ENCODE peak calls at places on chromosomes 16 and 17, in five cellular contexts. One of them, this sample, is unnamed.

GRCh38 chr17:28426081-28426519 is 20.1 kb upstream of the SLC46A1 start:
- DNase-seq in GM12878: no peak
- DNase-seq in A549: peak
- DNase-seq in K562: peak
- DNase-seq in SK-N-SH: peak
- DNase-seq in this sample: no peak

GRCh38 chr16:66845791-66846221 is 1.6 kb downstream of the CA7 start:
- DNase-seq in GM12878: no peak
- DNase-seq in A549: no peak
- DNase-seq in K562: no peak
- DNase-seq in SK-N-SH: no peak
- DNase-seq in this sample: no peak

GRCh38 chr16:72203401-72203800 is 31.4 kb upstream of the PMFBP1 start:
- DNase-seq in GM12878: peak
- DNase-seq in A549: no peak
- DNase-seq in K562: no peak
- DNase-seq in SK-N-SH: no peak
- DNase-seq in this sample: peak

GRCh38 chr16:1107731-1108130 is 11.7 kb upstream of the C1QTNF8 start:
- DNase-seq in GM12878: no peak
- DNase-seq in A549: no peak
- DNase-seq in K562: no peak
- DNase-seq in SK-N-SH: no peak
- DNase-seq in this sample: no peak

GRCh38 chr16:879461-879861 is 78.9 kb upstream of the GNG13 start:
- DNase-seq in GM12878: no peak
- DNase-seq in A549: no peak
- DNase-seq in K562: no peak
- DNase-seq in SK-N-SH: no peak
- DNase-seq in this sample: no peak

GRCh38 chr17:48213797-48214196 is 106.2 kb downstream of the SNX11 start:
- DNase-seq in GM12878: no peak
- DNase-seq in A549: no peak
- DNase-seq in K562: no peak
- DNase-seq in SK-N-SH: no peak
- DNase-seq in this sample: no peak

GRCh38 chr17:56325561-56325960 is 172.3 kb downstream of the ANKFN1 start:
- DNase-seq in GM12878: no peak
- DNase-seq in A549: no peak
- DNase-seq in K562: no peak
- DNase-seq in SK-N-SH: no peak
- DNase-seq in this sample: no peak

GRCh38 chr17:76529643-76530488 is 7.6 kb downstream of the CYGB start:
- DNase-seq in GM12878: no peak
- DNase-seq in A549: no peak
- DNase-seq in K562: peak
- DNase-seq in SK-N-SH: peak
- DNase-seq in this sample: peak

GRCh38 chr17:63626551-63627228 is 4.5 kb downstream of the MAP3K3 start:
- DNase-seq in GM12878: no peak
- DNase-seq in A549: no peak
- DNase-seq in K562: no peak
- DNase-seq in SK-N-SH: no peak
- DNase-seq in this sample: peak

GRCh38 chr17:58305626-58306025 is 23.0 kb downstream of the TSPOAP1 start:
- DNase-seq in GM12878: no peak
- DNase-seq in A549: no peak
- DNase-seq in K562: no peak
- DNase-seq in SK-N-SH: no peak
- DNase-seq in this sample: no peak

GRCh38 chr16:15899538-15900100 is 11.2 kb upstream of the CEP20 start:
- DNase-seq in GM12878: peak
- DNase-seq in A549: peak
- DNase-seq in K562: peak
- DNase-seq in SK-N-SH: no peak
- DNase-seq in this sample: peak

GRCh38 chr16:68528686-68529379 is 10.3 kb upstream of the ZFP90 start:
- DNase-seq in GM12878: peak
- DNase-seq in A549: peak
- DNase-seq in K562: peak
- DNase-seq in SK-N-SH: peak
- DNase-seq in this sample: peak

GRCh38 chr17:65660947-65661346 is 99.5 kb upstream of the AXIN2 start:
- DNase-seq in GM12878: no peak
- DNase-seq in A549: peak
- DNase-seq in K562: peak
- DNase-seq in SK-N-SH: no peak
- DNase-seq in this sample: peak

GRCh38 chr16:70163596-70163995 is 10.0 kb upstream of the CLEC18C start:
- DNase-seq in GM12878: no peak
- DNase-seq in A549: no peak
- DNase-seq in K562: no peak
- DNase-seq in SK-N-SH: no peak
- DNase-seq in this sample: no peak

GRCh38 chr16:85104821-85105391 is 7.4 kb downstream of the CIBAR2 start:
- DNase-seq in GM12878: peak
- DNase-seq in A549: no peak
- DNase-seq in K562: no peak
- DNase-seq in SK-N-SH: no peak
- DNase-seq in this sample: no peak

GRCh38 chr16:86202267-86202666 is 303.3 kb downstream of the IRF8 start:
- DNase-seq in GM12878: no peak
- DNase-seq in A549: no peak
- DNase-seq in K562: no peak
- DNase-seq in SK-N-SH: no peak
- DNase-seq in this sample: no peak

GRCh38 chr16:31713945-31714898 is 159.4 kb upstream of the ZNF267 start:
- DNase-seq in GM12878: no peak
- DNase-seq in A549: no peak
- DNase-seq in K562: peak
- DNase-seq in SK-N-SH: peak
- DNase-seq in this sample: no peak

GRCh38 chr17:17303010-17303846 is at the start of gene NT5M:
- DNase-seq in GM12878: no peak
- DNase-seq in A549: peak
- DNase-seq in K562: peak
- DNase-seq in SK-N-SH: peak
- DNase-seq in this sample: peak

GRCh38 chr17:57461082-57461481 is 204.8 kb downstream of the MSI2 start:
- DNase-seq in GM12878: no peak
- DNase-seq in A549: no peak
- DNase-seq in K562: no peak
- DNase-seq in SK-N-SH: no peak
- DNase-seq in this sample: peak

GRCh38 chr16:89020068-89020924 is 43.3 kb upstream of the CBFA2T3 start:
- DNase-seq in GM12878: peak
- DNase-seq in A549: no peak
- DNase-seq in K562: peak
- DNase-seq in SK-N-SH: no peak
- DNase-seq in this sample: no peak

GRCh38 chr17:70297397-70297796 is 128.1 kb downstream of the KCNJ2 start:
- DNase-seq in GM12878: no peak
- DNase-seq in A549: no peak
- DNase-seq in K562: no peak
- DNase-seq in SK-N-SH: no peak
- DNase-seq in this sample: no peak

GRCh38 chr16:87380875-87381274 is 2.7 kb downstream of the FBXO31 start:
- DNase-seq in GM12878: peak
- DNase-seq in A549: no peak
- DNase-seq in K562: no peak
- DNase-seq in SK-N-SH: no peak
- DNase-seq in this sample: peak

GRCh38 chr17:32783602-32784001 is 93.3 kb downstream of the MYO1D start:
- DNase-seq in GM12878: peak
- DNase-seq in A549: peak
- DNase-seq in K562: peak
- DNase-seq in SK-N-SH: peak
- DNase-seq in this sample: peak

GRCh38 chr16:57255686-57256415 is 10.8 kb downstream of the ARL2BP start:
- DNase-seq in GM12878: no peak
- DNase-seq in A549: no peak
- DNase-seq in K562: no peak
- DNase-seq in SK-N-SH: no peak
- DNase-seq in this sample: no peak

DNA sequence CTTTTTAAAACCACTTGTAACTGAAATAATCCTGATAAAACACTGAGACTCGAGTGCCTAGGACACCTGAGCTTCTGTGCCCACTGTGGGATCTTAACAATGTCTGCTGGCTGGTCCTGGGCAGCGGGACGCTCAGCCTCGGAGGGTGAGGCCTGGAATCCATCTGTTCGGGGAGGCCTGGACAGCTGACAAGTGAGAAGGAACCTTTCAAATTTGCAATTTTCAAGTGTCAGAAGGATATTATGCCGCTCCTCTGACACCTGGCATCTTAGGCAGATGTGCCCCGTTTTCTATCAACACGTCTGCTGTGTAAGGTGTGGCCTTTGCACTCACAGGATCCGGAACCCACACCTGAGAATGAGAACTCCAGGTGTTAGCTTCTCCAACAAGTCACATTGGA is 33.1 kb upstream of the C16orf78 start:
- DNase-seq in GM12878: no peak
- DNase-seq in A549: no peak
- DNase-seq in K562: no peak
- DNase-seq in SK-N-SH: no peak
- DNase-seq in this sample: no peak
- TF ChIP-seq RCOR1 in GM12878: no peak
- TF ChIP-seq RCOR1 in A549: no peak
- TF ChIP-seq RCOR1 in K562: no peak
- TF ChIP-seq RCOR1 in SK-N-SH: no peak
- TF ChIP-seq RCOR1 in this sample: no peak

DNA sequence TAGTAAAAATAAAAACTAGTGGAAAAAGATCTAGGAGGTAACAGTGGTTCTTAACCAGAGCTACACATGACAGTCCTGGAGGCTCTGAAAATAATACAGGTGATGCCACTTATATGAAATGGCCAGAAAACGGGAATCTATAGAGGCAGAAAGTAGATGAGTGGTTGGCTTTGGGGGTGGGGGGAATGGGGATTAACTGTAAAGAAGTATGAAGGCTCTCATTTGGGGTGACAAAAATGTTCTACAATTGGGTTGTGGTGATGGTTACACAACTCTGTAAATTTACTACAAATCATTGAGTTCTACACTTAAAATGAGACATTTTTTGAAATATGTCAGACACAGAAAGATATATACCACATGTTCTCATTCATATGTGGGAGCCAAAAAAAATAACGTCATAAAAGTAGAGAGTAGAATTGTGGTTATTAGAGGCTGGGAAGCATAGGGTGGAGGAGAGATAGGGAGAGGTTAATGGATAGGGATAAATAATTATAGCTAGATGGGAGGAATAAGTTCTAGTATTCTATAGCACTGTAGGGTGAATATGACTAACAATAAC is 25.7 kb downstream of the ARHGAP17 start:
- DNase-seq in GM12878: no peak
- DNase-seq in A549: no peak
- DNase-seq in K562: no peak
- DNase-seq in SK-N-SH: no peak
- DNase-seq in this sample: peak
- TF ChIP-seq RCOR1 in GM12878: no peak
- TF ChIP-seq RCOR1 in A549: no peak
- TF ChIP-seq RCOR1 in K562: no peak
- TF ChIP-seq RCOR1 in SK-N-SH: no peak
- TF ChIP-seq RCOR1 in this sample: no peak

GRCh38 chr17:15910791-15911190 is 34.1 kb upstream of the ADORA2B start:
- DNase-seq in GM12878: no peak
- DNase-seq in A549: no peak
- DNase-seq in K562: no peak
- DNase-seq in SK-N-SH: no peak
- DNase-seq in this sample: peak
- TF ChIP-seq RCOR1 in GM12878: no peak
- TF ChIP-seq RCOR1 in A549: no peak
- TF ChIP-seq RCOR1 in K562: no peak
- TF ChIP-seq RCOR1 in SK-N-SH: no peak
- TF ChIP-seq RCOR1 in this sample: no peak

DNA sequence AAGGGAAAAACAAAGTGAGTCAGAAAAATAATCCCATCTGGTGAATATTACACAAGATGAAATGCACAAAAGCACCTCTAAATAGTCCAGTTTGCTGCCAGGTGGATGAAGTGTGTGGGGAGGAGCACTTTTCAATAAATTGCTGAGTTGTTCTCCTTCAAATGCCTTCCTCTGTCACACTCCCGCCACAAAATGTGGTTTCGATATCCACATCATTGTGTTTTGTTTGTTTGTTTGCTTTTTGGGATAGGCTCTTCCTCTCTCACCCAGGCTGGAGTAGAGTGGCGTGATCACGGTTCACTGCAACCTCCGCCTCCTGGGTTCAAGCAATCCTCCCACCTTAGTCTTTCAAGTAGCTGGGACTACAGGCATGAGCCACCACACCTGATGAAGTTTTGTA is 24.6 kb upstream of the SHISA9 start:
- DNase-seq in GM12878: no peak
- DNase-seq in A549: peak
- DNase-seq in K562: no peak
- DNase-seq in SK-N-SH: no peak
- DNase-seq in this sample: no peak
- TF ChIP-seq RCOR1 in GM12878: no peak
- TF ChIP-seq RCOR1 in A549: no peak
- TF ChIP-seq RCOR1 in K562: no peak
- TF ChIP-seq RCOR1 in SK-N-SH: no peak
- TF ChIP-seq RCOR1 in this sample: no peak

GRCh38 chr17:52982331-52982730 is 823.8 kb upstream of the CA10 start:
- DNase-seq in GM12878: no peak
- DNase-seq in A549: no peak
- DNase-seq in K562: no peak
- DNase-seq in SK-N-SH: no peak
- DNase-seq in this sample: no peak

GRCh38 chr17:52986056-52986662 is 827.6 kb upstream of the CA10 start:
- DNase-seq in GM12878: no peak
- DNase-seq in A549: no peak
- DNase-seq in K562: no peak
- DNase-seq in SK-N-SH: no peak
- DNase-seq in this sample: no peak
- TF ChIP-seq RCOR1 in GM12878: no peak
- TF ChIP-seq RCOR1 in A549: no peak
- TF ChIP-seq RCOR1 in K562: no peak
- TF ChIP-seq RCOR1 in SK-N-SH: no peak
- TF ChIP-seq RCOR1 in this sample: no peak

GRCh38 chr16:23836078-23836403 is 258 bp downstream of the PRKCB start:
- DNase-seq in GM12878: no peak
- DNase-seq in A549: no peak
- DNase-seq in K562: no peak
- DNase-seq in SK-N-SH: no peak
- DNase-seq in this sample: no peak
- TF ChIP-seq RCOR1 in GM12878: no peak
- TF ChIP-seq RCOR1 in A549: no peak
- TF ChIP-seq RCOR1 in K562: no peak
- TF ChIP-seq RCOR1 in SK-N-SH: no peak
- TF ChIP-seq RCOR1 in this sample: no peak

This sample was measured in IMR-90.